ENCODE peak calls at places on chromosomes 6 and 20, in six cellular contexts. Y is SK-MEL-5, N is endothelial cell, F is KBM-7, K is left lung, H is COR-L47. E is an unnamed sample.

GRCh38 chr6:118787746-118788419 is 106.1 kb upstream of the ASF1A start:
- DNase-seq in Y (peak; percentile 64), N (no peak), F (peak; percentile 55), K (no peak), H (no peak), E (no peak)

GRCh38 chr6:123053602-123054225 is 57.7 kb downstream of the CLVS2 start:
- DNase-seq in Y (no peak), N (no peak), F (no peak), K (no peak), H (no peak), E (no peak)

GRCh38 chr6:19269341-19269898 is 567.8 kb upstream of the ID4 start:
- DNase-seq in Y (no peak), N (no peak), F (no peak), K (no peak), H (no peak), E (peak; percentile 15)

GRCh38 chr6:134510920-134511319 is 193.0 kb upstream of the SGK1 start:
- DNase-seq in Y (peak; percentile 95), N (no peak), F (peak; percentile 78), K (no peak), H (no peak), E (no peak)

GRCh38 chr20:51553897-51554504 is 11.5 kb upstream of the NFATC2 start:
- DNase-seq in Y (no peak), N (no peak), F (no peak), K (no peak), H (no peak), E (no peak)

GRCh38 chr6:137136065-137136464 is 37.4 kb downstream of the IL22RA2 start:
- DNase-seq in Y (no peak), N (no peak), F (peak; percentile 35), K (no peak), H (no peak), E (no peak)

GRCh38 chr6:166775180-166775922 is 148.3 kb upstream of the RPS6KA2 start:
- DNase-seq in Y (peak; percentile 72), N (peak; percentile 53), F (peak; percentile 71), K (no peak), H (no peak), E (peak; percentile 86)

GRCh38 chr6:167398214-167399050 is 73.5 kb downstream of the TTLL2 start:
- DNase-seq in Y (no peak), N (no peak), F (no peak), K (no peak), H (no peak), E (no peak)

GRCh38 chr20:57013741-57014140 is 252.7 kb downstream of the BMP7 start:
- DNase-seq in Y (no peak), N (no peak), F (peak; percentile 5), K (no peak), H (no peak), E (no peak)

GRCh38 chr6:28838289-28838633 is 85.5 kb downstream of the TRIM27 start:
- DNase-seq in Y (peak; percentile 77), N (peak; percentile 66), F (peak; percentile 89), K (peak; percentile 42), H (peak; percentile 57), E (peak; percentile 88)

E was measured in NAMALWA.